ENCODE peak calls at places on chromosomes 11 and 22, in seven cellular contexts. E is testis, Z is ovary, X is adrenal gland, B is SK-N-SH, U is heart left ventricle, I is fibroblast of lung. N is an unnamed sample.

GRCh38 chr22:31079095-31079642 is 1.9 kb upstream of the SMTN start:
- DNase-seq in I (no peak), X (no peak), E (no peak), U (no peak), Z (no peak), B (peak), N (peak)

GRCh38 chr11:43925063-43925931 is 17.1 kb upstream of the C11orf96 start:
- DNase-seq in X (no peak), U (no peak), E (no peak), B (no peak), Z (no peak), I (no peak), N (no peak)

GRCh38 chr11:1877211-1878133 is 14.2 kb downstream of the PRR33 start:
- DNase-seq in U (peak), B (peak), I (peak), X (peak), Z (peak), E (no peak), N (no peak)

GRCh38 chr11:74055938-74056337 is 47.1 kb upstream of the UCP3 start:
- DNase-seq in I (peak), X (no peak), Z (no peak), E (no peak), U (no peak), B (no peak), N (no peak)

GRCh38 chr11:77213589-77214428 is 85.8 kb downstream of the MYO7A start:
- DNase-seq in E (no peak), B (no peak), U (no peak), X (no peak), Z (peak), I (no peak), N (no peak)

GRCh38 chr11:70542406-70542805 is 144.1 kb downstream of the CTTN start:
- DNase-seq in Z (no peak), U (no peak), E (no peak), B (no peak), X (no peak), I (no peak), N (no peak)

GRCh38 chr11:69652999-69653398 is 12.0 kb downstream of the CCND1 start:
- DNase-seq in Z (no peak), U (no peak), X (no peak), B (no peak), E (no peak), I (no peak), N (peak)

GRCh38 chr11:13668102-13668956 is at the start of gene FAR1:
- DNase-seq in E (peak), U (peak), X (peak), Z (peak), I (peak), B (peak), N (peak)

GRCh38 chr22:19319281-19319680 is 27.8 kb upstream of the CLTCL1 start:
- DNase-seq in X (no peak), Z (no peak), E (no peak), U (no peak), I (no peak), B (no peak), N (no peak)

GRCh38 chr11:11171854-11172253 is 181.2 kb downstream of the CSNK2A3 start:
- DNase-seq in B (no peak), Z (no peak), U (no peak), I (no peak), X (no peak), E (no peak), N (no peak)

GRCh38 chr22:19061471-19062138 is 60.6 kb downstream of the DGCR2 start:
- DNase-seq in B (no peak), Z (no peak), U (no peak), X (no peak), E (peak), I (no peak), N (no peak)

GRCh38 chr11:119405986-119406385 is 17.0 kb downstream of the THY1 start:
- DNase-seq in I (no peak), X (no peak), B (no peak), U (no peak), Z (no peak), E (no peak), N (no peak)

GRCh38 chr11:83574516-83574915 is 288.3 kb upstream of the CCDC90B start:
- DNase-seq in Z (no peak), I (no peak), B (no peak), U (no peak), E (no peak), X (no peak), N (no peak)

GRCh38 chr11:2801711-2802388 is 83.7 kb downstream of the CDKN1C start:
- DNase-seq in X (peak), B (no peak), U (peak), I (no peak), Z (peak), E (peak), N (peak)

GRCh38 chr11:44205358-44205757 is 104.6 kb downstream of the ALX4 start:
- DNase-seq in Z (no peak), E (no peak), I (no peak), X (no peak), U (no peak), B (no peak), N (no peak)

GRCh38 chr22:38081941-38082828 is 1.8 kb downstream of the SLC16A8 start:
- DNase-seq in I (no peak), B (no peak), U (no peak), E (peak), Z (no peak), X (no peak), N (no peak)

DNA sequence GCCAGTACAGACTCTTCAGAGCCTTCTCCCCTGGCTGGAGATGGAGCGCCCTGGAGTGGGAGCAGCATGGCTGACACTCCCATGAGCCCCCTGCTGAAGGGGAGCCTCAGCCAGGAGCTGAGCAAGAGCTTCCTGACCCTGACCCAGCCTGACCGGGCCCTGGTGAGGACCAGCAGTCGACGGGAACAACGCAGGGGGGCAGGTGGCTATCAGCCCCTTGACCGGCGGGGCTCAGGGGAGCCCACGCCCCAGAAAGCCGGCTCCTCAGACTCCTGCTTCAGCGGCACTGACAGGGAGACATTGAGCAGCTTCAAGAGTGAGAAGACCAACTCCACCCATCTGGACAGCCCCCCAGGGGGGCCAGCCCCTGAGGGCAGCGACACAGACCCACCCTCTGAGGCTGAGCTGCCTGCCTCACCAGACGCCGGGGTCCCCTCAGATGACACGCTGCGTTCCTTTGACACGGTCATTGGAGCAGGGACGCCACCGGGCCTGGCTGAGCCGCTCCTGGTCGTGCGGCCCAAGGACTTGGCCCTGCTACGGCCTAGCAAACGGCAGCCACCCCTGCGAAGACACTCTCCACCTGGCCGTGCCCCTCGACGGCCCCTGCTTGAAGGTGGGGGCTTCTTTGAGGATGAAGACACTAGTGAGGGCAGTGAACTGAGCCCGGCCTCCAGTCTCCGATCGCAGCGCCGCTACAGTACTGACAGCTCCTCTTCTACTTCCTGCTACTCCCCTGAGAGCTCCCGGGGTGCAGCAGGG is 2.6 kb downstream of the PCNX3 start:
- DNase-seq in B (no peak), E (no peak), I (no peak), X (no peak), U (no peak), Z (no peak), N (no peak)
- TF ChIP-seq CTCF in B (no peak), E (no peak), I (no peak), X (no peak), U (no peak), Z (no peak), N (no peak)

GRCh38 chr11:30855383-30856006 is 269.3 kb upstream of the MPPED2 start:
- DNase-seq in Z (no peak), U (no peak), E (no peak), I (peak), X (no peak), B (peak), N (no peak)
- TF ChIP-seq CTCF in Z (no peak), U (peak), E (peak), I (peak), X (peak), B (peak), N (peak)

GRCh38 chr11:62242021-62242420 is at the start of gene SCGB1D2:
- DNase-seq in Z (no peak), E (peak), I (no peak), U (peak), X (peak), B (peak), N (peak)

GRCh38 chr11:62241095-62241494 is 944 bp upstream of the SCGB1D2 start:
- DNase-seq in B (no peak), Z (no peak), I (no peak), U (no peak), X (no peak), E (no peak), N (no peak)

GRCh38 chr11:62245271-62245753 is 3.3 kb downstream of the SCGB1D2 start:
- DNase-seq in Z (no peak), U (no peak), X (no peak), E (peak), B (peak), I (peak), N (peak)
- TF ChIP-seq CTCF in Z (no peak), U (no peak), X (no peak), E (no peak), B (peak), I (peak), N (peak)

GRCh38 chr22:39233736-39234120 is 11.1 kb downstream of the PDGFB start:
- DNase-seq in Z (no peak), E (no peak), U (peak), X (no peak), B (no peak), I (no peak), N (no peak)

GRCh38 chr22:39234867-39235687 is 9.7 kb downstream of the PDGFB start:
- DNase-seq in Z (no peak), B (no peak), U (peak), I (no peak), E (no peak), X (no peak), N (no peak)

GRCh38 chr22:39232246-39232645 is 12.5 kb downstream of the PDGFB start:
- DNase-seq in B (no peak), X (no peak), Z (no peak), I (no peak), E (no peak), U (no peak), N (no peak)

GRCh38 chr22:39232806-39233735 is 11.7 kb downstream of the PDGFB start:
- DNase-seq in X (no peak), B (no peak), U (no peak), Z (no peak), E (no peak), I (no peak), N (no peak)

DNA sequence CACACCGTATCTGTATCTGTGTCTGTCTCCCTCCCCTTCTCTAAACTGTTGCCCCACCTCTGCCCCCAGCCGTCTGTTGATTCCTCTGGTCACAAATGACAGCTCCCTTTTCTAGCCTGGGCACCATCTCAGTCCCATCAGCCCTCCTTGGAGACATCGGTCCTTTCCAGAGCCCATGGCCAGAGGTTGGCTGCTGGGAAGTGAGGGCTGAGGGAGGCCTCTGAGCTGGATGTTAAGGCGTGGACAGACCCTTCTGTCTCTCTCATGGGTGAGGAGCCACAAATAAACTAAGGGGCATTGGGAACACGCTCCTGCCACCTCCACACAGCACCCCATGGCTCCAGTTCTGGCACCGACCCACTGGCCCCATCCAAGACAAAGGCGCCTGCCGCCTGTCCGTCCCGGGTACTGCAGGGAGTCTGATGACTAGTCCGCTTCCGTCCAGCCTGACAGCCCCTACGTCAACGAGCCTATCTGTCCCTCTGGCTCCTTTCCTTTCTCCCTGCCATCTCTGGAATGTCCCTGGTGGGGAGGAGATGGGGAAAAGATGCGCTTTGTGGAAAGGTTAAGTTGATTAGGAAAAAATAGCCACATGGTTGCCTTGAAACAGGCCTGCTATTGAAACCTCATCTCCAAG is 10.5 kb downstream of the PDGFB start:
- DNase-seq in X (no peak), U (peak), B (no peak), I (no peak), E (peak), Z (no peak), N (no peak)
- TF ChIP-seq CTCF in X (peak), U (peak), B (no peak), I (no peak), E (peak), Z (no peak), N (peak)

GRCh38 chr11:106917973-106918372 is 100.3 kb downstream of the GUCY1A2 start:
- DNase-seq in I (peak), Z (no peak), X (peak), E (peak), B (peak), U (no peak), N (peak)
- TF ChIP-seq CTCF in I (peak), Z (no peak), X (no peak), E (no peak), B (peak), U (no peak), N (peak)

GRCh38 chr11:3959918-3960295 is 104.4 kb downstream of the STIM1 start:
- DNase-seq in I (no peak), X (no peak), U (no peak), B (no peak), Z (no peak), E (no peak), N (no peak)

GRCh38 chr11:3957437-3957836 is 102.0 kb downstream of the STIM1 start:
- DNase-seq in E (no peak), B (no peak), I (no peak), X (no peak), U (no peak), Z (no peak), N (no peak)

GRCh38 chr11:3958301-3958700 is 102.8 kb downstream of the STIM1 start:
- DNase-seq in E (no peak), I (no peak), U (no peak), X (no peak), B (no peak), Z (no peak), N (no peak)

GRCh38 chr11:3956748-3957147 is 101.3 kb downstream of the STIM1 start:
- DNase-seq in E (no peak), U (no peak), Z (no peak), X (no peak), B (no peak), I (no peak), N (no peak)

DNA sequence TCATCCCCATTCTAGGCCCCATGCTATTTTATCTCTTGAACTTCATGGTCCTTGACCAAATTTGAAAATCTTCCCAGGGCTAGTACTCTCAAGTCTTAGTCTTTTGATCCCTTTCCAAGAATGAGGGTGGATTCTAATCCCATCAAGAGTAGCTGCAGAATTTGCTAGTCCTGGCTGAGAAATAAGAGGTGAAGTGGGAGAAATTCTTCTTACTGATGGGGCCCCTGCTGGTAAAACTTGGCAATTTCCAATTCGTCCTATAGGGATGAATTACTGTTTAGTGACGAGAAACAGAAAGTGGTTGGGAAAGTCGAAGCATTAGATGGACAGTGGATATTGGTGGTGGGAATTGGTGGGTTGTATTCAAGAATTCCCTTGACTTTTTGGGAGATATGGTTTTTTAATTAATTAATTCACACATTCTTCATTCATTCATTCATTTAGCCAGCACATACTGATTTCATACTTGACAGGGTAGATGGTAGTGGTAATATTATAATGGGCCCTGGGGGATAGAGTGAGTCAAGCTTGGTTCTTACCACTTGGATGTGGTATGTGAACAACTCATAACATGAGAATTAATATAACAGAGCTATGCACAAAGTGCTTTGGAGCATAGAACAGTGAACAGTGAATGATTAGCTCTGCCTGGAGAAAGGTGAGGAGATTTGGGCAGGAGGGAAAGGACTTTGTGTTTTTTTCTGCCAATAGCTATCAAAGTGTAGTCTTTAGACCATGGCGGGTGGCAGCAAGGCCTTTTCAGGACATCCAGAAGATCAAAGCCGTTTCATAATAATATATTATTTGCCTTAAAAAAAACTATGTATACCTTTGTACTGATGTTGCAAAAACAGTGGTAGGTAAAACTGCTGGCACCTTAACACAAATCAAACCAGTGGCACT is 103.8 kb downstream of the STIM1 start:
- DNase-seq in X (no peak), B (no peak), Z (no peak), E (no peak), I (peak), U (no peak), N (no peak)
- TF ChIP-seq CTCF in X (peak), B (peak), Z (no peak), E (no peak), I (peak), U (no peak), N (peak)

GRCh38 chr11:47186076-47186936 is at the start of gene PACSIN3:
- DNase-seq in B (peak), U (peak), I (peak), X (no peak), E (no peak), Z (peak), N (peak)
- TF ChIP-seq CTCF in B (no peak), U (no peak), I (no peak), X (peak), E (no peak), Z (no peak), N (peak)

N was measured in H9.